ENCODE peak calls at places on chromosomes 11 and 22, in seven cellular contexts. U, G, B, F, W, A and P are unnamed samples.

GRCh38 chr11:69700278-69701140 is 3.3 kb downstream of the FGF19 start:
- DNase-seq in U (peak), G (peak), B (no peak), F (peak), W (peak), A (no peak), P (no peak)

GRCh38 chr11:73344191-73344607 is 32.0 kb upstream of the RELT start:
- DNase-seq in U (no peak), G (no peak), B (no peak), F (no peak), W (no peak), A (no peak), P (no peak)

GRCh38 chr11:37505406-37505805 is 907.4 kb upstream of the RAG2 start:
- DNase-seq in U (no peak), G (no peak), B (no peak), F (no peak), W (no peak), A (no peak), P (no peak)

GRCh38 chr22:50504245-50505211 is 3.0 kb downstream of the LMF2 start:
- DNase-seq in U (no peak), G (no peak), B (no peak), F (no peak), W (no peak), A (no peak), P (no peak)

GRCh38 chr11:130124096-130124495 is 35.5 kb upstream of the ST14 start:
- DNase-seq in U (peak), G (peak), B (peak), F (peak), W (peak), A (no peak), P (no peak)

GRCh38 chr11:850777-851762 is 8.4 kb downstream of the TSPAN4 start:
- DNase-seq in U (no peak), G (no peak), B (no peak), F (no peak), W (no peak), A (no peak), P (no peak)

GRCh38 chr11:100863080-100863581 is 176.0 kb downstream of the ARHGAP42 start:
- DNase-seq in U (peak), G (peak), B (peak), F (peak), W (peak), A (no peak), P (no peak)

GRCh38 chr22:30296324-30296723 is 7.0 kb upstream of the CASTOR1 start:
- DNase-seq in U (no peak), G (no peak), B (no peak), F (no peak), W (no peak), A (no peak), P (no peak)

GRCh38 chr11:123246749-123247497 is 51.9 kb upstream of the CLMP start:
- DNase-seq in U (peak), G (no peak), B (peak), F (peak), W (peak), A (peak), P (peak)

GRCh38 chr11:74672956-74673895 is 58.0 kb downstream of the CHRDL2 start:
- DNase-seq in U (peak), G (peak), B (peak), F (peak), W (peak), A (no peak), P (no peak)

GRCh38 chr22:25668437-25668836 is 73.6 kb upstream of the MYO18B start:
- DNase-seq in U (peak), G (peak), B (no peak), F (peak), W (peak), A (no peak), P (no peak)

GRCh38 chr11:128470081-128470480 is 117.3 kb downstream of the ETS1 start:
- DNase-seq in U (no peak), G (no peak), B (no peak), F (no peak), W (no peak), A (no peak), P (no peak)

GRCh38 chr11:45301537-45302246 is 15.6 kb upstream of the SYT13 start:
- DNase-seq in U (no peak), G (no peak), B (no peak), F (no peak), W (no peak), A (no peak), P (no peak)

GRCh38 chr11:66875376-66875775 is 18.5 kb downstream of the LRFN4 start:
- DNase-seq in U (no peak), G (no peak), B (no peak), F (no peak), W (no peak), A (no peak), P (no peak)

GRCh38 chr11:41879186-41879738 is 419.8 kb upstream of the LRRC4C start:
- DNase-seq in U (peak), G (peak), B (no peak), F (no peak), W (peak), A (no peak), P (no peak)

GRCh38 chr22:40385041-40385782 is 14.8 kb downstream of the SGSM3 start:
- DNase-seq in U (no peak), G (no peak), B (peak), F (no peak), W (peak), A (no peak), P (no peak)

GRCh38 chr11:94857337-94857736 is 89.2 kb downstream of the AMOTL1 start:
- DNase-seq in U (no peak), G (no peak), B (peak), F (no peak), W (no peak), A (no peak), P (no peak)

GRCh38 chr22:41745968-41746367 is 46.7 kb downstream of the MEI1 start:
- DNase-seq in U (no peak), G (no peak), B (no peak), F (no peak), W (no peak), A (no peak), P (no peak)

GRCh38 chr22:43862074-43862881 is at the start of gene SULT4A1:
- DNase-seq in U (no peak), G (no peak), B (peak), F (peak), W (peak), A (no peak), P (no peak)

GRCh38 chr11:13884159-13884799 is 78.2 kb upstream of the SPON1 start:
- DNase-seq in U (no peak), G (no peak), B (no peak), F (no peak), W (no peak), A (no peak), P (no peak)